ENCODE peak calls at places on chromosomes 7 and 10, in eight cellular contexts. Q is EL; M is AG08395; N is type B pancreatic cell; U is PC-3; P is NCI-H774; T is stimulated activated CD8-positive, alpha-beta memory T cell treated with anti-CD3 and anti-CD28 coated beads, Interleukin-7, amount 100 ng/mL, for 1 hour; Y is T follicular helper cell. K is an unnamed sample.

GRCh38 chr10:92690211-92691041 is 671 bp downstream of the HHEX start:
- DNase-seq in U (peak; percentile 55), N (no peak), Q (peak; percentile 77), Y (no peak), T (no peak), P (no peak), M (no peak), K (peak; percentile 92)

GRCh38 chr7:127632276-127632910 is 14.5 kb upstream of the PAX4 start:
- DNase-seq in M (peak; percentile 81), Q (peak; percentile 87), T (no peak), Y (no peak), P (no peak), N (no peak), U (no peak), K (peak; percentile 78)

GRCh38 chr10:48522011-48522765 is 82.7 kb downstream of the ARHGAP22 start:
- DNase-seq in M (no peak), T (no peak), Q (no peak), P (no peak), U (no peak), Y (no peak), N (peak; percentile 52), K (no peak)

GRCh38 chr7:21572331-21572730 is 29.5 kb downstream of the DNAH11 start:
- DNase-seq in U (no peak), Y (no peak), N (no peak), M (no peak), T (no peak), Q (no peak), P (no peak), K (no peak)

GRCh38 chr7:18958627-18959026 is 158.8 kb downstream of the TWIST1 start:
- DNase-seq in T (no peak), N (no peak), M (peak; percentile 77), Q (peak; percentile 50), P (no peak), Y (no peak), U (peak; percentile 67), K (no peak)

GRCh38 chr10:72429931-72430330 is 75.2 kb upstream of the DNAJB12 start:
- DNase-seq in P (no peak), T (no peak), N (no peak), Y (no peak), M (no peak), U (no peak), Q (no peak), K (no peak)

GRCh38 chr7:464712-465461 is 54.8 kb downstream of the PDGFA start:
- DNase-seq in U (no peak), T (no peak), Y (no peak), N (peak; percentile 70), Q (peak; percentile 52), M (peak; percentile 64), P (no peak), K (no peak)

GRCh38 chr10:132115736-132116135 is 50.0 kb downstream of the JAKMIP3 start:
- DNase-seq in Q (peak; percentile 30), P (no peak), N (no peak), U (no peak), M (peak; percentile 50), T (no peak), Y (no peak), K (no peak)

GRCh38 chr10:54402576-54402975 is 398.5 kb downstream of the PCDH15 start:
- DNase-seq in U (peak; percentile 76), Q (no peak), M (no peak), Y (no peak), N (no peak), T (no peak), P (no peak), K (no peak)

GRCh38 chr7:44196450-44196872 is 4.3 kb upstream of the YKT6 start:
- DNase-seq in N (no peak), Y (no peak), Q (peak; percentile 62), T (no peak), P (peak; percentile 57), M (peak; percentile 73), U (peak; percentile 66), K (no peak)

GRCh38 chr7:133706016-133706415 is 421.1 kb upstream of the LRGUK start:
- DNase-seq in N (no peak), P (no peak), M (no peak), Y (no peak), U (no peak), T (no peak), Q (no peak), K (no peak)

GRCh38 chr7:148290451-148291005 is 300.0 kb upstream of the C7orf33 start:
- DNase-seq in P (no peak), T (no peak), Q (no peak), M (no peak), N (no peak), U (no peak), Y (no peak), K (no peak)

GRCh38 chr7:141742229-141742628 is 4.1 kb downstream of the SSBP1 start:
- DNase-seq in M (no peak), P (no peak), U (no peak), N (no peak), Y (no peak), Q (no peak), T (no peak), K (no peak)

GRCh38 chr10:32161586-32161985 is 105.4 kb upstream of the KIF5B start:
- DNase-seq in P (no peak), Y (no peak), N (no peak), Q (no peak), U (no peak), M (no peak), T (no peak), K (no peak)

GRCh38 chr7:45978010-45978681 is 57.1 kb upstream of the IGFBP3 start:
- DNase-seq in N (no peak), T (no peak), U (peak; percentile 98), Q (peak; percentile 96), P (peak; percentile 2), Y (no peak), M (peak; percentile 94), K (peak; percentile 92)

GRCh38 chr7:157780721-157781120 is 443.9 kb downstream of the DNAJB6 start:
- DNase-seq in U (no peak), Q (no peak), Y (no peak), T (no peak), N (no peak), P (no peak), M (no peak), K (no peak)

GRCh38 chr10:83817797-83818196 is 321.5 kb upstream of the GHITM start:
- DNase-seq in Y (no peak), P (no peak), U (no peak), Q (no peak), M (no peak), N (no peak), T (no peak), K (no peak)

GRCh38 chr10:73799899-73800559 is 11.4 kb downstream of the NDST2 start:
- DNase-seq in N (no peak), T (no peak), Q (no peak), U (no peak), M (no peak), P (no peak), Y (no peak), K (no peak)

GRCh38 chr7:136657332-136657942 is 211.0 kb upstream of the CHRM2 start:
- DNase-seq in M (no peak), U (no peak), Y (no peak), N (no peak), P (no peak), T (no peak), Q (peak; percentile 41), K (no peak)

GRCh38 chr10:132647424-132647823 is 109.8 kb downstream of the INPP5A start:
- DNase-seq in Y (no peak), P (no peak), M (no peak), T (no peak), Q (no peak), U (no peak), N (no peak), K (no peak)

GRCh38 chr10:55897436-55897835 is 463.6 kb downstream of the ZWINT start:
- DNase-seq in P (no peak), Q (no peak), M (no peak), T (no peak), U (no peak), Y (no peak), N (no peak), K (no peak)

GRCh38 chr7:116952640-116953371 is 495 bp upstream of the ST7 start:
- DNase-seq in N (peak; percentile 72), Y (no peak), Q (peak; percentile 58), P (peak; percentile 49), M (no peak), U (peak; percentile 51), T (no peak), K (no peak)

GRCh38 chr7:6479067-6479466 is 31.3 kb upstream of the DAGLB start:
- DNase-seq in Q (no peak), M (no peak), U (no peak), T (no peak), N (no peak), Y (no peak), P (no peak), K (no peak)

GRCh38 chr7:85204061-85204460 is 17.2 kb upstream of the SEMA3D start:
- DNase-seq in M (no peak), P (no peak), Y (no peak), T (no peak), U (no peak), Q (no peak), N (no peak), K (no peak)

GRCh38 chr7:34308595-34308994 is 349.4 kb upstream of the NPSR1 start:
- DNase-seq in P (no peak), U (no peak), T (no peak), Q (no peak), Y (no peak), N (no peak), M (no peak), K (peak; percentile 60)

GRCh38 chr10:44962870-44963738 is 3.5 kb downstream of the RASSF4 start:
- DNase-seq in P (no peak), N (peak; percentile 60), Y (no peak), T (no peak), Q (no peak), M (no peak), U (no peak), K (no peak)

GRCh38 chr10:73906524-73907447 is 4.1 kb upstream of the PLAU start:
- DNase-seq in Q (peak; percentile 100), U (peak; percentile 100), M (peak; percentile 87), N (no peak), Y (no peak), P (no peak), T (no peak), K (peak; percentile 93)

GRCh38 chr10:80444646-80445319 is 9.3 kb upstream of the TSPAN14 start:
- DNase-seq in Q (peak; percentile 72), U (no peak), N (no peak), M (peak; percentile 81), P (no peak), T (peak; percentile 49), Y (peak; percentile 65), K (no peak)

K was measured in esophagus muscularis mucosa.